ENCODE peak calls at places on chromosome 7, in four cellular contexts. G, R, I and T are unnamed samples.

GRCh38 chr7:102239206-102239820 is 47.4 kb upstream of the SH2B2 start:
- DNase-seq in G (no peak), R (no peak), I (no peak), T (no peak)

GRCh38 chr7:139328375-139328774 is 12.8 kb upstream of the FMC1 start:
- DNase-seq in G (no peak), R (no peak), I (no peak), T (no peak)

GRCh38 chr7:128827248-128827958 is 2.8 kb upstream of the FLNC start:
- DNase-seq in G (no peak), R (peak), I (no peak), T (no peak)

GRCh38 chr7:101542527-101543241 is 86.4 kb downstream of the MYL10 start:
- DNase-seq in G (peak), R (peak), I (peak), T (peak)

GRCh38 chr7:40604601-40605438 is 470.0 kb downstream of the SUGCT start:
- DNase-seq in G (no peak), R (peak), I (peak), T (peak)

GRCh38 chr7:102024769-102025391 is 207.5 kb downstream of the CUX1 start:
- DNase-seq in G (no peak), R (no peak), I (peak), T (no peak)

GRCh38 chr7:157302314-157302711 is 34.5 kb upstream of the DNAJB6 start:
- DNase-seq in G (peak), R (no peak), I (no peak), T (no peak)

GRCh38 chr7:155305251-155305904 is 7.7 kb downstream of the INSIG1 start:
- DNase-seq in G (no peak), R (no peak), I (no peak), T (no peak)

GRCh38 chr7:79282882-79283602 is 170.4 kb downstream of the MAGI2 start:
- DNase-seq in G (no peak), R (no peak), I (peak), T (no peak)

GRCh38 chr7:132760873-132761272 is 184.6 kb upstream of the PLXNA4 start:
- DNase-seq in G (no peak), R (no peak), I (no peak), T (no peak)

GRCh38 chr7:81299711-81300110 is 380.9 kb upstream of the SEMA3C start:
- DNase-seq in G (no peak), R (no peak), I (no peak), T (no peak)

GRCh38 chr7:46752881-46753366 is 829.0 kb downstream of the TNS3 start:
- DNase-seq in G (no peak), R (no peak), I (no peak), T (no peak)

GRCh38 chr7:151447312-151447711 is 7.4 kb upstream of the CRYGN start:
- DNase-seq in G (no peak), R (no peak), I (no peak), T (no peak)

GRCh38 chr7:41097501-41097900 is 605.4 kb downstream of the INHBA start:
- DNase-seq in G (no peak), R (no peak), I (no peak), T (no peak)

GRCh38 chr7:519429-519973 is at the start of gene PDGFA:
- DNase-seq in G (no peak), R (peak), I (no peak), T (no peak)

GRCh38 chr7:70761711-70762328 is 370.1 kb upstream of the GALNT17 start:
- DNase-seq in G (peak), R (no peak), I (no peak), T (no peak)

GRCh38 chr7:91264924-91265681 is 870 bp downstream of the FZD1 start:
- DNase-seq in G (no peak), R (peak), I (no peak), T (peak)

GRCh38 chr7:131109011-131109756 is 218.5 kb upstream of the MKLN1 start:
- DNase-seq in G (no peak), R (peak), I (no peak), T (no peak)

GRCh38 chr7:36625247-36625646 is 99.0 kb downstream of the AOAH start:
- DNase-seq in G (no peak), R (no peak), I (no peak), T (no peak)

GRCh38 chr7:7653568-7654187 is 13.1 kb downstream of the UMAD1 start:
- DNase-seq in G (peak), R (peak), I (no peak), T (peak)

GRCh38 chr7:85030893-85031292 is 156.0 kb downstream of the SEMA3D start:
- DNase-seq in G (no peak), R (peak), I (peak), T (no peak)

GRCh38 chr7:20439384-20439783 is 108.7 kb downstream of the ITGB8 start:
- DNase-seq in G (no peak), R (no peak), I (no peak), T (no peak)

GRCh38 chr7:20439786-20440185 is 109.1 kb downstream of the ITGB8 start:
- DNase-seq in G (no peak), R (no peak), I (no peak), T (no peak)

GRCh38 chr7:20441886-20442505 is 111.3 kb downstream of the ITGB8 start:
- DNase-seq in G (no peak), R (no peak), I (no peak), T (no peak)

GRCh38 chr7:20441346-20441745 is 110.6 kb downstream of the ITGB8 start:
- DNase-seq in G (no peak), R (no peak), I (no peak), T (no peak)

DNA sequence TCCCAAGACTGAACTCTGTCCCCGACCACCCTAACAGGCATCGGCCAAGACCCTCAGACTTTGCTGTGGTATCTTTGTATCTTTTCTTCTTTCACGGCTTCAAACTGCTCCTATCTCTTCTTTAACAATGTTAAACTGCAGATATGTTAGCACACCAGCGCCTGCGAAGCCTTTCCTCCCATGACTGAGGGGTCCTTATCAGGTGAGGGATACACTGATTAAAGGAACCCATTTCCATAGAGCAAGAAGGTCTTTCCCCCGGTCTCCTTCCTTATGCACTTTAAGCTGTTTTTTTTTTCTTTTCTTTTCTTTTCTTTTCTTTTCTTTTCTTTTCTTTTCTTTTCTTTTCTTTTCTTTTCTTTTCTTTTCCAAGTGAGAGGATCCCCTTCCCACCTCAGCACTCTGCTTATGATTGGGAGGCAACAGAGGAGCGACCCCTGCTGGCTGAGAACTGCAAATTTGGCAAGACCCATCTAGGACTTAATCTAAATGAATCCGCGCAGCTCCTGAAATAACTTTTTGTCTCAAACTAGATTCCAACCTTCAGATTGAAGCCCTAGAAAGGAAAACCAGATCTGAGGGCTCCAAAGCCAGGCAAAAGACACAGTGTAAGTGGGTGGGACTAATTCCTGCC is 109.9 kb downstream of the ITGB8 start:
- DNase-seq in G (no peak), R (peak), I (peak), T (peak)
- TF ChIP-seq ESRRA in G (no peak), R (no peak), I (no peak), T (no peak)

DNA sequence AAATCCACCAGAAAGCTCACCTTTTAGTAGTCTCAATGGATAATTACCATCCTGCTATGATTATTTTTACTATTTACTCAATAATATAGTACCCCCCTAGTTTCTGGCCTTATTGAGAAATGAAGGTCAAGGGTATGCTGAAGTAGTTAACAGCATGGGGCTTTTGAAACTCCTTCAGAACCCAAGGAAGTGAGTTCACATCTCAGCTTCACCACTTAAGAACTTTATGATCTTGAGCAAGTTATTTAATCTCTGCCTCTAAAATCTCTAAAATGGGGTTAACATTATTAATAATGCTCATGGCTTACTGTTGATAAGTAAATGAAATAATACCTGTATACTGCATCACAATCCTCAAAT is 5.8 kb downstream of the MTPN start:
- DNase-seq in G (no peak), R (no peak), I (no peak), T (no peak)
- TF ChIP-seq SP1 in G (no peak), R (no peak), I (no peak), T (no peak)

GRCh38 chr7:2437136-2437535 is 33.7 kb downstream of the CHST12 start:
- DNase-seq in G (no peak), R (no peak), I (no peak), T (no peak)
- TF ChIP-seq USF2 in G (no peak), R (no peak), I (no peak), T (no peak)

GRCh38 chr7:28988091-28988490 is 30.0 kb upstream of the TRIL start:
- DNase-seq in G (no peak), R (no peak), I (no peak), T (no peak)

GRCh38 chr7:28988818-28989595 is 30.9 kb upstream of the TRIL start:
- DNase-seq in G (no peak), R (no peak), I (no peak), T (no peak)

GRCh38 chr7:28984631-28985030 is 26.5 kb upstream of the TRIL start:
- DNase-seq in G (no peak), R (peak), I (no peak), T (no peak)

GRCh38 chr7:28986028-28986427 is 27.9 kb upstream of the TRIL start:
- DNase-seq in G (no peak), R (no peak), I (no peak), T (no peak)

DNA sequence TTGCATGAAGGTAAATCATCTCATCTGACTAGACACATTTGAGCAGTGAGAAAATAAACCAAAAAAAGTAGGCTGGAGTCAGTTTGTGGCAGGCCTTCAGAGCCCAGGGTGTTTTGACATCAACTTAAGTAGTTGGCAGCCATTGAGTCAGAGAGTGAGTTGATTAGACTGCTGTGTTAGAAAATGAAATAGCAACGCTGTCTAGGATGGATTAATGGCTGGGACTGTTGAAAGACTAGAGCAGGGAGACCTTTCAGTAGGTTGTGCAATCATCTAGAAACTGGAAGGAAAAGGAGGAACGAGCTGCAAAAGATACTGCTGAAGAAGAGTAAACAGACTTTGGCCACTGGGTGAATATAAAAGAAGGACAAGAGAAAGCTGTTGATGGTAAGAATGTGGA is 28.6 kb upstream of the TRIL start:
- DNase-seq in G (no peak), R (no peak), I (no peak), T (no peak)
- TF ChIP-seq ESRRA in G (no peak), R (no peak), I (no peak), T (no peak)

GRCh38 chr7:28565990-28566389 is 153.7 kb downstream of the CREB5 start:
- DNase-seq in G (no peak), R (no peak), I (no peak), T (no peak)

GRCh38 chr7:28560771-28561170 is 148.5 kb downstream of the CREB5 start:
- DNase-seq in G (no peak), R (no peak), I (no peak), T (no peak)

GRCh38 chr7:28570113-28570969 is 158.0 kb downstream of the CREB5 start:
- DNase-seq in G (no peak), R (no peak), I (no peak), T (no peak)

DNA sequence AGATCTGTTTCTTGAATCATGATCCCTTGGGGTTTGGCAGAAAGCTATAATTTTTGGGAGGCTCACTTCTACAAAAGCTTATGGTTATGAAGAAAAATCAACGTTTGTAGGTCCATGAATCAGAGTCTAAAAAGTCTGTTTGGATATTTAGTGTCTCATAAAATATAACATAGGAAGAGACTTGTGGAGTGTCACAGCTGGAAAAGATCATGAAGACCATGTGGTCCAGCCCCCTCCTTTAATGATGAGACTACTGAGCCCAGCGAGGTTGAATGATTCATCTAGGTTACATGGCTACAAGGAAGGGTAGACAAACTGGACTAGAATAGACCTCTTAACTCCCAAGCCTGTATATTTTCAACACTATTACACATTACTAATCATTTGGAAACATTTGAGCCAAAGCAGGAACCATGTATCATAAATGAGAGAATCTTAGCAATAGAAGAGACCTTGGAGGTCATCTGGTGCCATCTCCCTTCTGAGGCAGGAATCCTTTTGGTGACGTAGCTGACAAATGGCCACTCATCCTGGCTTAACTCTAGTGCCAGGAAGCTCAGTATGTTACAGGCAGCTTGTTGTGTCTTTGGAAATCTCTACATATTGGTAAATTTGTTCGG is 152.5 kb downstream of the CREB5 start:
- DNase-seq in G (no peak), R (no peak), I (no peak), T (no peak)
- TF ChIP-seq SP1 in G (no peak), R (no peak), I (no peak), T (no peak)

GRCh38 chr7:44989132-44989531 is 10.3 kb upstream of the MYO1G start:
- DNase-seq in G (no peak), R (no peak), I (no peak), T (no peak)

GRCh38 chr7:44986218-44987053 is 7.6 kb upstream of the MYO1G start:
- DNase-seq in G (peak), R (peak), I (no peak), T (peak)

GRCh38 chr7:44985900-44986217 is 7.0 kb upstream of the MYO1G start:
- DNase-seq in G (no peak), R (no peak), I (no peak), T (no peak)

GRCh38 chr7:44988718-44989117 is 9.9 kb upstream of the MYO1G start:
- DNase-seq in G (no peak), R (no peak), I (no peak), T (no peak)

DNA sequence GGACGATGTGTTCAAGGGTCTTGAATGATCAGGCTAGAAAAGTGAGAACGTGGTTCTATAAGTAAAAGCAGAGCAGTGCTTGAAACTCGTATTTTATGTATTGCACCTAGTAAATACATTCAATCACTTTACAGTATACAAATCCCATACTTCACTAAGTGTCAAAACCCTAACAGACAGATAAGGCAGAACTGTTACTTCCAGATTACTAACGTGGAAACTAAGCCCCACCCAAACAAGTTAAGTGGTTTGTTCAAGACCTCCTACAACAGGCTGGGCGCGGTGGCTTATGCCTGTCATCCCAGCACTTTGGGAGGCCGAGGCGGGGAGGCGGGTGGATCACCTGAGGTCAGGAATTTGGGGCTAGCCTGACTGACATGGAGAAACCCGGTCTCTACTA is 9.2 kb upstream of the MYO1G start:
- DNase-seq in G (no peak), R (peak), I (no peak), T (no peak)
- TF ChIP-seq USF2 in G (no peak), R (no peak), I (no peak), T (no peak)

DNA sequence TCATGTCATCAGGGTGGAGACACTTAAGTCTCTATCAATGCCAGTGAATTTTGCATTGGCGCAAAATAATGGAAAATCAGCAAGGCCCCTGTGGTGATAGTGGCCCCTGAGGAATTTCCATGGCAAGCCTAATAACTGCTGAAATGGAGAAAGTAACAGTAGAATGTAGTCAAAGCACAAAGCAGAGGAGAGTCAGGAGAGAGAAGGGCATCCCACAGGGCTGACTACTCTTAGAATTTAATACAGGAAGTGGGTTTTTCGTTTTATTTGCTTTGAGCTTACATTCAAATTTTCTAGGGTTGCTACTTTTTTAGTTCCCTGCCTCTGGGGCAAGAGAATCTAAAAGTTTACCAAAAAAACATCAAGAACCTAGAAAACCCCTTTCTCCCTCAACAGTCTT is 39.0 kb downstream of the BZW2 start:
- DNase-seq in G (no peak), R (no peak), I (no peak), T (no peak)
- TF ChIP-seq ESRRA in G (no peak), R (no peak), I (no peak), T (no peak)